ENCODE peak calls at places on chromosomes 13 and 19, in seven cellular contexts. T, G, Y, U, R, W and C are unnamed samples.

GRCh38 chr13:71306821-71307220 is 560.2 kb downstream of the DACH1 start:
- DNase-seq in T (no peak), G (no peak), Y (no peak), U (no peak), R (no peak), W (no peak), C (no peak)

GRCh38 chr13:98333481-98333880 is 156.4 kb upstream of the RNF113B start:
- DNase-seq in T (no peak), G (no peak), Y (no peak), U (no peak), R (no peak), W (no peak), C (no peak)

GRCh38 chr13:42615691-42616090 is 41.7 kb downstream of the TNFSF11 start:
- DNase-seq in T (no peak), G (no peak), Y (peak; percentile 52), U (peak; percentile 63), R (no peak), W (no peak), C (no peak)

GRCh38 chr19:10646781-10647180 is 7.4 kb upstream of the ILF3 start:
- DNase-seq in T (no peak), G (no peak), Y (no peak), U (no peak), R (no peak), W (no peak), C (no peak)

GRCh38 chr13:106521101-106521799 is 14.2 kb downstream of the EFNB2 start:
- DNase-seq in T (no peak), G (no peak), Y (no peak), U (no peak), R (no peak), W (no peak), C (no peak)

GRCh38 chr19:6459356-6460098 is at the start of gene SLC25A23:
- DNase-seq in T (peak; percentile 78), G (peak; percentile 31), Y (peak; percentile 73), U (peak; percentile 65), R (peak; percentile 84), W (peak; percentile 66), C (peak; percentile 79)

GRCh38 chr13:22032905-22033304 is 362.0 kb downstream of the FGF9 start:
- DNase-seq in T (no peak), G (no peak), Y (no peak), U (no peak), R (no peak), W (no peak), C (no peak)

GRCh38 chr19:45547965-45548609 is 36.5 kb downstream of the OPA3 start:
- DNase-seq in T (no peak), G (no peak), Y (no peak), U (peak; percentile 75), R (peak; percentile 77), W (no peak), C (no peak)

GRCh38 chr13:39888865-39889810 is 233.7 kb downstream of the COG6 start:
- DNase-seq in T (no peak), G (no peak), Y (no peak), U (no peak), R (peak; percentile 13), W (no peak), C (no peak)

GRCh38 chr19:41521860-41522555 is 54.0 kb upstream of the CEACAM21 start:
- DNase-seq in T (no peak), G (peak; percentile 36), Y (no peak), U (no peak), R (peak; percentile 25), W (peak; percentile 59), C (no peak)

GRCh38 chr19:6393074-6393981 is at the start of gene GTF2F1:
- DNase-seq in T (peak; percentile 98), G (peak; percentile 94), Y (peak; percentile 93), U (peak; percentile 95), R (peak; percentile 97), W (peak; percentile 92), C (peak; percentile 97)

GRCh38 chr13:74067818-74068217 is 66.4 kb downstream of the KLF12 start:
- DNase-seq in T (no peak), G (no peak), Y (peak; percentile 65), U (peak; percentile 55), R (peak; percentile 6), W (no peak), C (no peak)

GRCh38 chr13:94858856-94859811 is 146.8 kb upstream of the SOX21 start:
- DNase-seq in T (peak; percentile 10), G (no peak), Y (peak; percentile 19), U (no peak), R (no peak), W (no peak), C (peak; percentile 60)

GRCh38 chr13:99307648-99308339 is 595 bp upstream of the GPR183 start:
- DNase-seq in T (no peak), G (no peak), Y (peak; percentile 89), U (peak; percentile 61), R (peak; percentile 73), W (peak; percentile 87), C (no peak)

GRCh38 chr19:6516659-6517291 is 14.1 kb upstream of the TNFSF9 start:
- DNase-seq in T (peak; percentile 92), G (peak; percentile 80), Y (peak; percentile 55), U (peak; percentile 84), R (peak; percentile 94), W (peak; percentile 94), C (peak; percentile 91)

GRCh38 chr19:29645911-29646310 is 19.4 kb upstream of the PLEKHF1 start:
- DNase-seq in T (peak; percentile 17), G (no peak), Y (peak; percentile 26), U (peak; percentile 50), R (peak; percentile 78), W (no peak), C (no peak)

GRCh38 chr13:29105779-29106178 is 285.6 kb downstream of the MTUS2 start:
- DNase-seq in T (no peak), G (no peak), Y (no peak), U (no peak), R (peak; percentile 6), W (no peak), C (no peak)

GRCh38 chr13:28447206-28447605 is 47.7 kb downstream of the FLT1 start:
- DNase-seq in T (no peak), G (no peak), Y (no peak), U (no peak), R (no peak), W (no peak), C (no peak)

GRCh38 chr19:45099465-45100201 is 6.7 kb downstream of the PPP1R37 start:
- DNase-seq in T (peak; percentile 82), G (no peak), Y (peak; percentile 60), U (no peak), R (peak; percentile 27), W (no peak), C (no peak)

GRCh38 chr13:71773534-71773933 is 93.5 kb downstream of the DACH1 start:
- DNase-seq in T (no peak), G (no peak), Y (no peak), U (no peak), R (no peak), W (no peak), C (no peak)

GRCh38 chr19:4744451-4745170 is 21.0 kb upstream of the DPP9 start:
- DNase-seq in T (peak; percentile 71), G (no peak), Y (peak; percentile 98), U (peak; percentile 89), R (peak; percentile 83), W (no peak), C (no peak)

GRCh38 chr13:98300956-98301641 is 124.0 kb upstream of the RNF113B start:
- DNase-seq in T (no peak), G (no peak), Y (peak; percentile 72), U (peak; percentile 37), R (peak; percentile 20), W (no peak), C (no peak)

GRCh38 chr19:43777163-43777700 is 3.5 kb downstream of the KCNN4 start:
- DNase-seq in T (no peak), G (peak; percentile 50), Y (peak; percentile 46), U (peak; percentile 72), R (peak; percentile 82), W (peak; percentile 50), C (no peak)